ENCODE peak calls at places on chromosomes 12 and 14, in five cellular contexts. M is CD4-positive, CD25-positive, alpha-beta regulatory T cell; Q is endodermal cell; X is Peyer's patch; V is IMR-90. F is an unnamed sample. For H3K9me3, the result is how much of the 10 kb centered on the place peaks cover.

GRCh38 chr12:63917864-63918742 is 73.6 kb downstream of the SRGAP1 start:
- DNase-seq in M (no peak), Q (no peak), X (no peak), V (peak), F (no peak)

GRCh38 chr12:2959508-2960431 is 573 bp downstream of the TEAD4 start:
- DNase-seq in M (peak), Q (peak), X (no peak), V (peak), F (no peak)

GRCh38 chr14:53043107-53043704 is 92.4 kb upstream of the FERMT2 start:
- DNase-seq in M (no peak), Q (no peak), X (no peak), V (peak), F (no peak)

GRCh38 chr14:64464695-64465094 is 604 bp upstream of the AKAP5 start:
- DNase-seq in M (no peak), Q (peak), X (no peak), V (no peak), F (no peak)

GRCh38 chr12:1185460-1186182 is 194.6 kb downstream of the ERC1 start:
- DNase-seq in M (peak), Q (no peak), X (no peak), V (no peak), F (no peak)

GRCh38 chr12:126908765-126909142 is 1358.2 kb upstream of the TMEM132C start:
- DNase-seq in M (no peak), Q (no peak), X (no peak), V (no peak), F (no peak)

GRCh38 chr12:5623411-5623810 is 191.5 kb downstream of the NTF3 start:
- DNase-seq in M (no peak), Q (peak), X (no peak), V (no peak), F (no peak)

GRCh38 chr14:35205737-35206136 is 83.4 kb downstream of the PRORP start:
- DNase-seq in M (no peak), Q (no peak), X (no peak), V (no peak), F (no peak)

GRCh38 chr14:93045965-93046695 is 69.6 kb downstream of the ITPK1 start:
- DNase-seq in M (no peak), Q (no peak), X (no peak), V (peak), F (no peak)

GRCh38 chr14:100994082-100994481 is 90.6 kb upstream of the RTL1 start:
- DNase-seq in M (no peak), Q (no peak), X (no peak), V (peak), F (no peak)

GRCh38 chr14:72943876-72944430 is 17.7 kb downstream of the DCAF4 start:
- DNase-seq in M (no peak), Q (no peak), X (no peak), V (no peak), F (no peak)

GRCh38 chr14:102159841-102160240 is 20.1 kb downstream of the WDR20 start:
- DNase-seq in M (no peak), Q (no peak), X (no peak), V (no peak), F (no peak)

GRCh38 chr12:6961695-6962284 is 8.7 kb downstream of the PHB2 start:
- DNase-seq in M (peak), Q (peak), X (no peak), V (peak), F (no peak)

GRCh38 chr12:131013118-131013517 is 59.4 kb downstream of the ADGRD1 start:
- DNase-seq in M (no peak), Q (no peak), X (no peak), V (no peak), F (no peak)
- H3K9me3 ChIP-seq in M (under half), Q (under half), X (under half), V (under half), F (under half)

GRCh38 chr14:105861985-105862465 is 335.6 kb downstream of the TMEM121 start:
- DNase-seq in M (peak), Q (peak), X (peak), V (no peak), F (no peak)

GRCh38 chr14:105864651-105865265 is 338.4 kb downstream of the TMEM121 start:
- DNase-seq in M (no peak), Q (peak), X (no peak), V (no peak), F (no peak)

GRCh38 chr14:105864116-105864515 is 337.7 kb downstream of the TMEM121 start:
- DNase-seq in M (no peak), Q (no peak), X (no peak), V (no peak), F (no peak)

GRCh38 chr14:105862581-105863239 is 336.3 kb downstream of the TMEM121 start:
- DNase-seq in M (no peak), Q (peak), X (no peak), V (no peak), F (no peak)

DNA sequence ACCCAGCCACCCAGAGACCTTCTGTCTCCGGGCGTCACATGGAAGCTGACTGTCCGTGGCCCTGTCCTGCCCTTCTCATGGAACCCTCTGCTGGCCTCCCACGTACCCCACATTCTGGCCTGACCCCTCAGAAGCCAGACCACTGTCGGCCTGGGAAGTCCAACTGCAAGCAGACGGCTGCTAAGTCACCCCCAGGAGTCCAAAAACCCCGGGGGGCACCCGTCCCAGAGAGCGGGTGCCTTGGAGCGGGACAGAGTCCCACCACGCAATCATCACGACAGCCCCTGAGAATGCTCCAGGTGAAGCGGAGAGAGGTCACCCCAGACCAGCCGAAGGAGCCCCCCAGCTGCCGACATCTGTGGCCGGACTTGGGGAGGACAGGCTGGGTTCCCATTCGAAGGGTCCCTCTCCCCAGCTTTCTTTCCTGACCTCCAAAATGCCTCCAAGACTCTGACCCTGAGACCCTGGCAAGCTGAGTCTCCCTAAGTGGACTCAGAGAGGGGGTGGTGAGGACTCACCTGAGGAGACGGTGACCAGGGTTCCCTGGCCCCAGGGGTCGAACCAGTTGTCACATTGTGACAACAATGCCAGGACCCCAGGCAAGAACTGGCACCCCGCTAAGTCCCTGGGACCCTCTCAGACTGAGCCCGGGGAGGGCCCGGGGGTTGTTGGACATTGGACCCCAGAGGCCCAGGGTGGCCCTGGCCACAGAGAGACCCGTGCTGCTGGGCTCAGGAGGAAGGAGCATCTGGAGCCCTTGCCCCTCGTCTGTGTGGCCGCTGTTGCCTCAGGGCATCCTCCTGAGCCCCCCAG is 337.1 kb downstream of the TMEM121 start:
- DNase-seq in M (no peak), Q (peak), X (no peak), V (no peak), F (no peak)
- H3K9me3 ChIP-seq in M (under half), Q (half or more), X (under half), V (half or more), F (under half)

DNA sequence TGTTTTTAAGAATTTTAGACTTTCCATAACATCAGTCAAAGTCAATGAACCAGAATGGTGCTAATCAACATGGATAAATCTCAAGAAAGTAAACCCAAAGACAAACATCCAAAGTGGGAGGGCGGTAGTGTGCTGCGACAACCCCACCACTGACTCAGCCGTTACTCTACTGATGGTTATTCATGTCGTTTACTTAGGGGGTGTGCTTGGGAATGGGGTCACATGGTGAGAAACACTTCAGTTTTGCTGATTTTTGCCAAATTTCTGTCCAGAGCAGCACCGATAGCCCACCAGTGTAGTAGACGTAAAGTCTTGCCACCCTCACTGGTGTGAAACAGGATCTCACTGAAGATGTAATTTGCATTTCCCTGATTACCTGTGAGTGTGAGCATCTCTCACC is 99.9 kb downstream of the ADGRD1 start:
- DNase-seq in M (no peak), Q (no peak), X (no peak), V (no peak), F (no peak)
- H3K9me3 ChIP-seq in M (under half), Q (under half), X (under half), V (under half), F (under half)

GRCh38 chr12:57797938-57798337 is 15.4 kb downstream of the TSFM start:
- DNase-seq in M (no peak), Q (no peak), X (no peak), V (no peak), F (no peak)
- H3K9me3 ChIP-seq in M (under half), Q (under half), X (under half), V (under half), F (under half)

GRCh38 chr12:131122631-131123030 is 168.9 kb downstream of the ADGRD1 start:
- DNase-seq in M (no peak), Q (peak), X (no peak), V (no peak), F (no peak)
- H3K9me3 ChIP-seq in M (under half), Q (under half), X (under half), V (under half), F (under half)

F was measured in CD4-positive, alpha-beta memory T cell.